ENCODE peak calls at places on chromosomes 7 and 10, in nine cellular contexts. M, X, Q, N, G, I, E, O and D are unnamed samples.

GRCh38 chr7:92205987-92206386 is 27.0 kb upstream of the LRRD1 start:
- DNase-seq in M (no peak), X (no peak), E (no peak), N (no peak), Q (no peak), O (no peak), G (no peak), I (no peak), D (no peak)

GRCh38 chr10:38093816-38094157 is 350 bp upstream of the ZNF37A start:
- DNase-seq in X (no peak), M (no peak), E (no peak), N (no peak), Q (peak; percentile 8), O (no peak), G (no peak), I (no peak), D (no peak)

GRCh38 chr7:104901239-104901638 is 112.8 kb upstream of the KMT2E start:
- DNase-seq in N (no peak), M (no peak), I (no peak), G (no peak), X (no peak), Q (no peak), O (no peak), E (no peak), D (no peak)

GRCh38 chr7:151676759-151677158 is 157.1 kb upstream of the RHEB start:
- DNase-seq in Q (no peak), M (peak; percentile 24), O (no peak), E (no peak), G (no peak), I (no peak), N (peak; percentile 61), X (no peak), D (no peak)

GRCh38 chr7:76292206-76292573 is 10.3 kb upstream of the HSPB1 start:
- DNase-seq in M (no peak), N (no peak), Q (no peak), X (peak; percentile 85), G (no peak), O (no peak), I (no peak), E (no peak), D (no peak)

GRCh38 chr10:86711957-86712708 is 43.8 kb downstream of the LDB3 start:
- DNase-seq in N (peak; percentile 38), G (peak; percentile 53), I (peak; percentile 47), Q (no peak), X (peak; percentile 80), M (no peak), O (peak; percentile 69), E (no peak), D (no peak)

GRCh38 chr10:78552261-78552811 is 516.4 kb upstream of the ZMIZ1 start:
- DNase-seq in E (no peak), Q (peak; percentile 66), G (no peak), X (peak; percentile 95), I (no peak), M (no peak), N (peak; percentile 15), O (no peak), D (no peak)

GRCh38 chr10:61558188-61558587 is 104.5 kb upstream of the CABCOCO1 start:
- DNase-seq in N (no peak), Q (no peak), E (no peak), I (no peak), G (no peak), X (no peak), M (no peak), O (no peak), D (no peak)

GRCh38 chr10:43221419-43222293 is 45.2 kb downstream of the RASGEF1A start:
- DNase-seq in E (no peak), Q (peak; percentile 5), O (no peak), N (no peak), I (peak; percentile 8), G (no peak), X (peak; percentile 45), M (no peak), D (no peak)

GRCh38 chr10:110010076-110011069 is 2.6 kb downstream of the ADD3 start:
- DNase-seq in Q (no peak), E (no peak), G (no peak), M (no peak), N (no peak), X (no peak), I (no peak), O (no peak), D (no peak)

GRCh38 chr7:134022512-134022911 is 104.6 kb upstream of the LRGUK start:
- DNase-seq in M (peak; percentile 36), O (no peak), N (peak; percentile 84), Q (no peak), G (no peak), I (peak; percentile 49), X (no peak), E (no peak), D (no peak)

GRCh38 chr7:139571190-139571589 is 47.7 kb downstream of the CLEC2L start:
- DNase-seq in Q (no peak), X (no peak), G (no peak), E (no peak), M (peak; percentile 20), N (no peak), O (no peak), I (no peak), D (peak; percentile 37)

DNA sequence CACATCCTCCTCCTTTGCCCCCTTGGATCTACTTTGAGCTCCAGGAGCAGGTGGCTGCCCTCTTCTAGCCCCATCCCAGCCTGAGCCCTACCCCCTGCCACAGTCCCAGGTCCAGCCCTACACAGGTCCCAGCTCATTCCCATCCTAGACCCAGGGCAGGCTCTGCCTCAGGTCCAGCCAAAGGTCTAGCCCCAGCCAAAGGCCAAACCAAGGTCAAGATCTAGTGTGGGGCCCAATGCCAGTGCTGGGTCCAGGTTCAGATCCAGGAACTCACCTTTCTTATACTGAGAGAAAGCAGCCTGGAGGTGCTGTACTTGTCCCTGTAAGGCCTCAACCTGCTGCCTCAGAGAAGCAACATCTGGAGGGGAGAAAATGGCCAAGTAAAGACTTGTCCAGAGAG is 8.5 kb downstream of the SFTPD start:
- DNase-seq in N (peak; percentile 1), I (no peak), X (no peak), Q (no peak), M (no peak), O (no peak), G (no peak), E (no peak), D (peak; percentile 82)
- TF ChIP-seq POLR2A in N (no peak), I (no peak), X (no peak), Q (no peak), M (no peak), O (no peak), G (no peak), E (no peak), D (no peak)

GRCh38 chr10:25017247-25017590 is 807 bp downstream of the THNSL1 start:
- DNase-seq in E (no peak), X (no peak), I (peak; percentile 21), G (no peak), M (peak; percentile 28), O (no peak), N (peak; percentile 10), Q (peak; percentile 13), D (no peak)

GRCh38 chr10:25014579-25014978 is 1.4 kb downstream of the ENKUR start:
- DNase-seq in E (no peak), Q (no peak), O (no peak), I (no peak), N (no peak), G (no peak), M (no peak), X (no peak), D (no peak)

GRCh38 chr10:25017661-25018060 is 1.2 kb downstream of the THNSL1 start:
- DNase-seq in I (no peak), E (no peak), N (no peak), X (no peak), Q (no peak), O (no peak), M (no peak), G (no peak), D (no peak)

GRCh38 chr10:25015927-25016348 is at the start of gene ENKUR:
- DNase-seq in N (peak; percentile 86), G (peak; percentile 95), Q (peak; percentile 90), X (peak; percentile 96), E (peak; percentile 90), I (peak; percentile 96), O (peak; percentile 54), M (peak; percentile 94), D (no peak)

GRCh38 chr10:25016349-25017246 is at the start of gene THNSL1:
- DNase-seq in M (peak; percentile 97), Q (peak; percentile 99), N (peak; percentile 98), X (peak; percentile 99), I (peak; percentile 97), G (peak; percentile 99), E (peak; percentile 97), O (peak; percentile 91), D (peak; percentile 97)
- TF ChIP-seq POLR2A in M (no peak), Q (no peak), N (peak; percentile 68), X (peak; percentile 77), I (peak; percentile 96), G (peak; percentile 93), E (peak; percentile 72), O (peak; percentile 82), D (peak; percentile 60)

DNA sequence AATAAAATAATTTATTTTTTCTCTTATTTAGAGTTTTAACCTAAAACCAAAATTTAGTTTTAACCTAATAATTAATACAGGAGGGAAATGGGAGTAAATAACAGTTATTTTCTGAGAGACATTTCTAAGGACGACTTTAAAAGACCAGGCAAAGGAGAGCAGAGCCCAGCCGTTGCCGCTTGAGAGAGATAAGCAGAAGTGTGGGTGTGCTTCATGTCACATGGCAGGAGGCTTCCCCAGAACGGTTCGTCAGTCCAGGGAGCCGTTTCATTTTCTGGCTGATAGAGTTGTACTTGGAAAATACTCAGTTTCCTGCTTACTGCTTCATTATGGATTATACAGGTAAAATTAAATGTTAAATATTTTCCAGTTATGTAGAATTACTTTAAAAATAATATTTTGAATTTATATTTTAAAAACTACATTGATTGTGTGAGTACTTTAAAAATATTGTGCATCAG is 61.4 kb downstream of the ST7 start:
- DNase-seq in E (no peak), O (no peak), M (peak; percentile 56), X (peak; percentile 77), Q (peak; percentile 72), G (no peak), I (peak; percentile 40), N (peak; percentile 11), D (no peak)
- TF ChIP-seq POLR2A in E (no peak), O (no peak), M (no peak), X (no peak), Q (no peak), G (no peak), I (no peak), N (no peak), D (no peak)

DNA sequence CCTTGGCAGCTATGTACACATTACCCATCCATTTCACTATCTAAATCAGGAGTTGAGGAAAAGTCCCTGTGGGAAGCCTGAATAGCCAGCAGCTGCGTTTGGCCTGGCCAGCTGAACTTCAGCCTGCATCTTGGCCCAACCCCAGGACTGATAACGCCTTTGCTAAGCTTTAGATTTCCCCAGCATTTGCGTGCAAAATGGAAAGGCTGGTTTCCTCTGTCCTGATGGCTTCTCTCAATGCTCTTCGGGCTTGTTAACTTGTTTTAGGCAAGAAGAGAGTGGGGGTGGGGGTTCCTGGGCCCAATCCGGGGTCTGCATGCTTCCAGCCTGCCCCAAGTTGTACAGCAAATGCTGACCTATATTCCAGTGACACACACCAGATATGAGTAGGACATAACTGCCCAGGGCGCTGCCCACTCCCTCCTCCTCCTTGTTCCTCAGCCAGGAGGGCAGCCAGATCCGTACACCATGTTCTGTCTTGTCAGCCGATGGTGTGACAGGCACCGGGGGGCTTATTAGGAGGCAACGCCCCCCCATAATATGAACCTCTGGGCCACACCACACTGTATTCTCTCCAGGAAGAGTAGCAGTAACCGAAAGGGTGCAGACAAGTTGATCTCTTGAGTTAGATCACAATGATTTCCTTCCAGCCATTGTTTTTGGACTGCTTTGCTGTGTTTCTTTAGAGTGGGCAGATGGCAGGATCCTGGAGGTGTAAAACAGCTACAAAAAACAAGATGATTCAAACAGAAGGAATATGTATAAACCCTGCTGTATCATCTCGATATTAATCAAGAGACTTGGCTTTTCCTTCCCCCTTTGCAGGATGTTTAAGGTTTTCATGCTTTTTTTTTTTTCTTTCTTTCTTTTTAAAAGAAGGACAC is 339.0 kb downstream of the RNLS start:
- DNase-seq in E (no peak), X (no peak), I (peak; percentile 91), M (peak; percentile 84), G (no peak), Q (peak; percentile 86), N (no peak), O (peak; percentile 72), D (no peak)
- TF ChIP-seq POLR2A in E (no peak), X (no peak), I (no peak), M (no peak), G (no peak), Q (no peak), N (no peak), O (no peak), D (no peak)